ENCODE peak calls at places on chromosomes 12 and 14, in seven cellular contexts. W, Z, I, V, B, M and L are unnamed samples.

GRCh38 chr14:57287745-57288144 is 19.0 kb downstream of the AP5M1 start:
- DNase-seq in V (no peak), B (no peak), W (no peak), Z (no peak), M (no peak), I (no peak), L (no peak)

GRCh38 chr12:99600388-99600787 is 47.2 kb upstream of the GARIN6 start:
- DNase-seq in I (no peak), Z (peak), M (no peak), W (peak), B (peak), V (no peak), L (no peak)

GRCh38 chr12:86711716-86712115 is 455.5 kb upstream of the MGAT4C start:
- DNase-seq in I (no peak), B (no peak), M (no peak), W (no peak), V (no peak), Z (no peak), L (no peak)

GRCh38 chr12:54723653-54724256 is 75.6 kb upstream of the DCD start:
- DNase-seq in V (no peak), W (peak), M (no peak), I (peak), Z (no peak), B (no peak), L (peak)

GRCh38 chr14:49194067-49194466 is 392.1 kb downstream of the RPS29 start:
- DNase-seq in I (no peak), V (no peak), W (no peak), Z (no peak), M (no peak), B (no peak), L (no peak)

GRCh38 chr12:10853746-10854145 is 4.5 kb upstream of the PRR4 start:
- DNase-seq in I (no peak), M (no peak), B (no peak), Z (no peak), V (no peak), W (no peak), L (no peak)

GRCh38 chr14:105879867-105880561 is 353.6 kb downstream of the TMEM121 start:
- DNase-seq in Z (no peak), V (no peak), W (no peak), M (no peak), B (no peak), I (no peak), L (no peak)

GRCh38 chr14:103828315-103828967 is 18.9 kb downstream of the PPP1R13B start:
- DNase-seq in Z (no peak), W (no peak), M (no peak), V (no peak), I (no peak), B (no peak), L (no peak)

GRCh38 chr14:96105089-96105920 is 66.1 kb downstream of the C14orf132 start:
- DNase-seq in Z (no peak), B (no peak), I (no peak), W (no peak), V (no peak), M (no peak), L (no peak)

GRCh38 chr12:109277899-109278762 is 31.0 kb downstream of the FOXN4 start:
- DNase-seq in M (no peak), V (no peak), I (peak), W (peak), B (no peak), Z (peak), L (no peak)

GRCh38 chr12:108833355-108833733 is 24.0 kb downstream of the SSH1 start:
- DNase-seq in B (no peak), W (no peak), I (peak), M (no peak), V (no peak), Z (no peak), L (no peak)

GRCh38 chr12:128586630-128587029 is 237.1 kb downstream of the SLC15A4 start:
- DNase-seq in M (no peak), W (peak), V (no peak), Z (peak), B (no peak), I (no peak), L (no peak)

GRCh38 chr12:26153421-26154154 is 28.8 kb upstream of the BHLHE41 start:
- DNase-seq in V (no peak), B (no peak), I (peak), W (no peak), M (no peak), Z (no peak), L (no peak)

GRCh38 chr12:3745152-3745551 is 7.8 kb downstream of the CRACR2A start:
- DNase-seq in V (no peak), M (no peak), W (no peak), B (no peak), Z (no peak), I (no peak), L (no peak)

GRCh38 chr12:110696283-110696682 is 7.4 kb upstream of the HVCN1 start:
- DNase-seq in Z (no peak), B (no peak), M (no peak), V (no peak), W (no peak), I (no peak), L (no peak)

GRCh38 chr12:116631619-116632018 is 72.4 kb downstream of the MAP1LC3B2 start:
- DNase-seq in Z (peak), B (no peak), W (no peak), M (no peak), V (no peak), I (no peak), L (no peak)